ENCODE peak calls at places on chromosomes 16 and 17, in nine cellular contexts. M is colonic mucosa, N is thyroid gland, L is heart left ventricle, P is pancreas, U is heart right ventricle, K is thoracic aorta, B is GM23248, S is stomach. T is an unnamed sample.

GRCh38 chr17:80786887-80787286 is 204.8 kb upstream of the CHMP6 start:
- DNase-seq in L (no peak), M (no peak), K (no peak), N (no peak), B (no peak), S (no peak), U (no peak), P (no peak), T (no peak)

GRCh38 chr16:84751241-84751640 is 51.4 kb downstream of the USP10 start:
- DNase-seq in P (no peak), M (peak; percentile 48), S (no peak), B (no peak), K (no peak), U (no peak), N (no peak), L (no peak), T (no peak)

GRCh38 chr17:58308173-58308984 is 20.2 kb downstream of the TSPOAP1 start:
- DNase-seq in B (no peak), M (no peak), U (no peak), K (no peak), P (peak; percentile 72), L (no peak), N (no peak), S (peak; percentile 25), T (peak; percentile 56)

GRCh38 chr16:2093793-2094192 is 41.9 kb downstream of the PKD1 start:
- DNase-seq in P (no peak), M (no peak), K (no peak), S (no peak), U (no peak), N (no peak), B (no peak), L (no peak), T (no peak)

GRCh38 chr16:49439050-49439449 is 65.4 kb downstream of the C16orf78 start:
- DNase-seq in P (no peak), K (no peak), M (no peak), B (no peak), S (no peak), U (no peak), L (no peak), N (no peak), T (no peak)

GRCh38 chr16:21950782-21951521 is 2.2 kb upstream of the UQCRC2 start:
- DNase-seq in U (no peak), M (peak; percentile 20), N (peak; percentile 4), B (peak; percentile 63), K (no peak), P (no peak), S (no peak), L (no peak), T (no peak)

GRCh38 chr17:59437766-59438165 is 106.3 kb downstream of the YPEL2 start:
- DNase-seq in L (no peak), M (no peak), B (no peak), U (no peak), N (no peak), P (no peak), S (no peak), K (no peak), T (no peak)

GRCh38 chr16:87713469-87714229 is 52.1 kb downstream of the KLHDC4 start:
- DNase-seq in U (no peak), P (no peak), K (no peak), B (no peak), S (no peak), M (no peak), L (no peak), N (no peak), T (no peak)

GRCh38 chr17:76266244-76266938 is 1.2 kb downstream of the UBALD2 start:
- DNase-seq in K (no peak), N (peak; percentile 35), L (peak; percentile 30), M (peak; percentile 67), U (no peak), B (peak; percentile 60), P (no peak), S (no peak), T (peak; percentile 56)

GRCh38 chr16:85565340-85565739 is 47.8 kb upstream of the GSE1 start:
- DNase-seq in L (no peak), S (no peak), M (no peak), K (no peak), B (no peak), U (no peak), N (no peak), P (peak; percentile 47), T (no peak)

GRCh38 chr17:45785373-45786193 is 1.5 kb downstream of the CRHR1 start:
- DNase-seq in U (no peak), L (no peak), K (no peak), B (no peak), M (no peak), P (no peak), N (peak; percentile 34), S (no peak), T (no peak)
- H3K27me3 ChIP-seq in U (peaks cover 97% of the 10 kb centered on the region), L (peaks cover 26% of the 10 kb centered on the region), K (peaks cover 17% of the 10 kb centered on the region), B (peaks cover 77% of the 10 kb centered on the region), M (peaks cover 51% of the 10 kb centered on the region), P (peaks cover 7% of the 10 kb centered on the region), N (no peaks in the 10 kb centered on the region), S (peaks cover 13% of the 10 kb centered on the region), T (peaks cover 3% of the 10 kb centered on the region)

DNA sequence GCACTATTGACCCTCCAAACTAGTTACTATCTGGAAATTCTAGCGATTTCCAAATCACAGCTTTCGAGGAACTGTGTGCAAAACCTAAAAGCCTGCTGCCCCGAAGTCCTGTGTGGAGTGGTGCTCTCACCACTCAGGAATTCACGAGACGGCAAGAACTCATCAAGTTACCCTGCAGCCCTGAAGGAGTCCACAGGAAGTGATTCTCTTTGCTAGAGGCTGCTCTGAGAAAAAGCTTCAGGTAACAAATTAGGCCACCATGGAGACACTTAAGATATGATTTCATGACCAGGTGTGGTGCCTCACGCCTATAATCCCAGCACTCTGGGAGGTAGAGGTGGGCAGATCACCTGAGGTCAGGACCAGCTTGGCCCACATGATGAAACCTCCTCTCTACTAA is 19.1 kb downstream of the ANKRD11 start:
- DNase-seq in N (no peak), P (no peak), B (peak; percentile 82), M (no peak), K (no peak), L (no peak), U (no peak), S (no peak), T (no peak)
- H3K4me1 ChIP-seq in N (peaks cover 12% of the 10 kb centered on the region), P (no peaks in the 10 kb centered on the region), B (peaks cover 44% of the 10 kb centered on the region), M (peaks cover 31% of the 10 kb centered on the region), K (peaks cover 46% of the 10 kb centered on the region), L (peaks cover 78% of the 10 kb centered on the region), U (peaks cover 71% of the 10 kb centered on the region), S (peaks cover 67% of the 10 kb centered on the region), T (peaks cover 38% of the 10 kb centered on the region)

DNA sequence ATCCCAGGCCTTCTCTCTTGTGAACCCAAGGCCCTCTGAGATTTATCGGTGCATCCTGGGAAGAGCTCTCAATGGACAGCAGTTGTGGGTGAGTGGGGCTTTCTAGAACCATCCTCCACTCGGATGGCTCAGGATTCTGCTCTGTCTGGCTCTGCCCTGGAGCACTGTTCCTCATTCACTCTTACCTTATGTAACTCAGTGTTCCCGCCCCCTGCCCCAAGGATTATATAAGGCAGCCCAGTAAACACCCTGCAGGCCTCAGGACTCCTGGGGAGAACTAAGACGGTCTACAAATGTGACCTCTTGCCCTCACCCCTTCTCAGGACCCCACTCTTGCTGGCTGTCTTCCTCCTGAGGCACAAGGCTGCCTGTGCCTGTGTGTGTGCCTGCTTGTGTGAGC is 3.8 kb downstream of the RPRML start:
- DNase-seq in S (no peak), U (no peak), P (no peak), B (no peak), L (no peak), M (no peak), K (no peak), N (no peak), T (no peak)
- H3K27me3 ChIP-seq in S (peaks cover 4% of the 10 kb centered on the region), U (peaks cover 34% of the 10 kb centered on the region), P (no peaks in the 10 kb centered on the region), B (peaks cover 39% of the 10 kb centered on the region), L (peaks cover 10% of the 10 kb centered on the region), M (peaks cover 32% of the 10 kb centered on the region), K (peaks cover 5% of the 10 kb centered on the region), N (peaks cover 13% of the 10 kb centered on the region), T (peaks cover 7% of the 10 kb centered on the region)

GRCh38 chr16:23566724-23567123 is 9.2 kb downstream of the UBFD1 start:
- DNase-seq in S (no peak), N (no peak), L (no peak), P (no peak), K (no peak), U (no peak), B (no peak), M (no peak), T (no peak)

GRCh38 chr16:23562505-23562904 is 5.0 kb downstream of the UBFD1 start:
- DNase-seq in P (no peak), B (no peak), S (no peak), N (no peak), K (no peak), U (no peak), M (no peak), L (no peak), T (no peak)

GRCh38 chr16:23561586-23561985 is 4.1 kb downstream of the UBFD1 start:
- DNase-seq in M (no peak), U (no peak), N (no peak), K (no peak), S (no peak), L (no peak), B (peak; percentile 16), P (no peak), T (no peak)

GRCh38 chr16:23564964-23565363 is 7.4 kb downstream of the UBFD1 start:
- DNase-seq in B (no peak), K (no peak), U (peak; percentile 59), P (no peak), M (no peak), L (peak; percentile 65), N (peak; percentile 83), S (no peak), T (no peak)

DNA sequence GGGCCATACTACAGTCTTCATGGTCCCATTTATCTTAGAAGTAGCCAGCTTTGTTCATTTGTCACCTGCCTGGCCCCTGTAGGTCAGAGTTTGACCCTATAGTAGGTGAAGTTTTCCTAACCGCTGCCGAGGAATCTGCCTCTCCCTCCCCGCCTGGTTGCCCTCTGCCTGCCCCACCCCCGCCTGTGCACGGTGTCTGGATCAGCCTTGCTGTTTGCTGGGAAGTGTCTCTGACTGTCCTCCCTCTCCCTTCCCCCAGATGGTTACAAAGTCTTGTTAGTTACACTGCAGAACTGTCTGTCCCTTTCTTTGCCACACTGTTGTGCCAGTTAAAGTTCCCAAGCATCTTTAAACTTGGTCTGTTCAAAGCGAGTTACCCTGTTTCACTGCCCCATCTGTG is 5.7 kb downstream of the UBFD1 start:
- DNase-seq in U (no peak), B (no peak), P (no peak), N (no peak), S (no peak), L (no peak), K (no peak), M (no peak), T (no peak)
- H3K4me1 ChIP-seq in U (peaks cover 54% of the 10 kb centered on the region), B (peaks cover 9% of the 10 kb centered on the region), P (no peaks in the 10 kb centered on the region), N (peaks cover 11% of the 10 kb centered on the region), S (peaks cover 22% of the 10 kb centered on the region), L (peaks cover 40% of the 10 kb centered on the region), K (peaks cover 32% of the 10 kb centered on the region), M (no peaks in the 10 kb centered on the region), T (peaks cover 6% of the 10 kb centered on the region)

DNA sequence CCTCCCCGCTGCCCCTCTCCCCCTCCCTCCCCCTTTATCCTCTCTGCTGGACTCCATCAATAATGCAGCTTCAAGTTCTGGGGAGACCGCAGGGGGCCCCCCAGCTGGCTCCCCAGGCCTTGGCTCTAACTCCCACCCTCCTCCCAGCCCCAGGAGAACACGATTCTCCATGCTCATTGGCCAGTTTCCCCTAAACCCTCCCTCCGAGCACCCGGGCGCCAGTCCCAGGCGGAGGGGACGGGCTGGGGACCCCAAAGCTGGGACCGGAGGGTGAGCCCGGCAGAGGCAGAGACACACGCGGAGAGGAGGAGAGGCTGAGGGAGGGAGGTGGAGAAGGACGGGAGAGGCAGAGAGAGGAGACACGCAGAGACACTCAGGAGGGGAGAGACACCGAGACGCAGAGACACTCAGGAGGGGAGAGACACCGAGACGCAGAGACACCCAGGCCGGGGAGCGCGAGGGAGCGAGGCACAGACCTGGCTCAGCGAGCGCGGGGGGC is at the start of gene PPP1R1B:
- DNase-seq in L (no peak), P (no peak), U (no peak), S (no peak), M (peak; percentile 71), K (no peak), B (peak; percentile 24), N (no peak), T (no peak)
- H3K27me3 ChIP-seq in L (peaks cover 27% of the 10 kb centered on the region), P (no peaks in the 10 kb centered on the region), U (peaks cover 63% of the 10 kb centered on the region), S (peaks cover 10% of the 10 kb centered on the region), M (peaks cover 11% of the 10 kb centered on the region), K (no peaks in the 10 kb centered on the region), B (peaks cover 41% of the 10 kb centered on the region), N (peaks cover 15% of the 10 kb centered on the region), T (no peaks in the 10 kb centered on the region)

T was measured in Caco-2.